ENCODE peak calls at places on chromosomes 2 and 18, in seven cellular contexts. One of them, this sample, is unnamed.

GRCh38 chr2:56770490-56770889 is 586.7 kb downstream of the CCDC85A start:
- DNase-seq in hepatocyte: no peak
- DNase-seq in left lung: no peak
- DNase-seq in fibroblast of lung: no peak
- DNase-seq in heart right ventricle: no peak
- DNase-seq in mucosa of descending colon: no peak
- DNase-seq in left ventricle myocardium inferior: no peak
- DNase-seq in this sample: no peak

GRCh38 chr2:26461601-26462023 is 16.3 kb downstream of the OTOF start:
- DNase-seq in heart right ventricle: no peak
- DNase-seq in hepatocyte: no peak
- DNase-seq in fibroblast of lung: no peak
- DNase-seq in left ventricle myocardium inferior: no peak
- DNase-seq in left lung: no peak
- DNase-seq in mucosa of descending colon: no peak
- DNase-seq in this sample: no peak

GRCh38 chr2:241235859-241236593 is 47.5 kb downstream of the ANO7 start:
- DNase-seq in left lung: peak; percentile 45
- DNase-seq in heart right ventricle: no peak
- DNase-seq in left ventricle myocardium inferior: no peak
- DNase-seq in mucosa of descending colon: no peak
- DNase-seq in hepatocyte: no peak
- DNase-seq in fibroblast of lung: no peak
- DNase-seq in this sample: no peak

GRCh38 chr2:33526132-33526531 is 49.7 kb downstream of the RASGRP3 start:
- DNase-seq in left ventricle myocardium inferior: no peak
- DNase-seq in fibroblast of lung: no peak
- DNase-seq in left lung: no peak
- DNase-seq in mucosa of descending colon: no peak
- DNase-seq in hepatocyte: no peak
- DNase-seq in heart right ventricle: no peak
- DNase-seq in this sample: no peak

GRCh38 chr2:85737481-85737880 is 16.3 kb upstream of the ATOH8 start:
- DNase-seq in mucosa of descending colon: peak; percentile 59
- DNase-seq in fibroblast of lung: peak; percentile 95
- DNase-seq in left ventricle myocardium inferior: peak; percentile 68
- DNase-seq in heart right ventricle: peak; percentile 42
- DNase-seq in hepatocyte: peak; percentile 58
- DNase-seq in left lung: no peak
- DNase-seq in this sample: no peak

GRCh38 chr18:44325903-44326650 is 354.6 kb upstream of the SETBP1 start:
- DNase-seq in heart right ventricle: no peak
- DNase-seq in left ventricle myocardium inferior: peak; percentile 16
- DNase-seq in mucosa of descending colon: peak; percentile 90
- DNase-seq in fibroblast of lung: peak; percentile 86
- DNase-seq in hepatocyte: peak; percentile 79
- DNase-seq in left lung: no peak
- DNase-seq in this sample: peak; percentile 60

GRCh38 chr2:516131-516530 is 161.1 kb downstream of the TMEM18 start:
- DNase-seq in left ventricle myocardium inferior: no peak
- DNase-seq in heart right ventricle: no peak
- DNase-seq in mucosa of descending colon: no peak
- DNase-seq in fibroblast of lung: no peak
- DNase-seq in hepatocyte: no peak
- DNase-seq in left lung: no peak
- DNase-seq in this sample: no peak

GRCh38 chr2:157291018-157291417 is 33.5 kb downstream of the GALNT5 start:
- DNase-seq in left lung: no peak
- DNase-seq in mucosa of descending colon: no peak
- DNase-seq in left ventricle myocardium inferior: no peak
- DNase-seq in heart right ventricle: no peak
- DNase-seq in fibroblast of lung: no peak
- DNase-seq in hepatocyte: no peak
- DNase-seq in this sample: no peak

GRCh38 chr2:165357758-165358157 is 111.7 kb upstream of the CSRNP3 start:
- DNase-seq in fibroblast of lung: peak; percentile 87
- DNase-seq in left ventricle myocardium inferior: no peak
- DNase-seq in heart right ventricle: no peak
- DNase-seq in hepatocyte: peak; percentile 9
- DNase-seq in mucosa of descending colon: no peak
- DNase-seq in left lung: no peak
- DNase-seq in this sample: no peak

GRCh38 chr2:50720695-50721314 is 311.1 kb downstream of the NRXN1 start:
- DNase-seq in fibroblast of lung: no peak
- DNase-seq in hepatocyte: no peak
- DNase-seq in left lung: no peak
- DNase-seq in mucosa of descending colon: no peak
- DNase-seq in left ventricle myocardium inferior: no peak
- DNase-seq in heart right ventricle: no peak
- DNase-seq in this sample: no peak

GRCh38 chr2:58862234-58862633 is 621.1 kb upstream of the FANCL start:
- DNase-seq in hepatocyte: no peak
- DNase-seq in left lung: no peak
- DNase-seq in fibroblast of lung: no peak
- DNase-seq in mucosa of descending colon: no peak
- DNase-seq in left ventricle myocardium inferior: no peak
- DNase-seq in heart right ventricle: no peak
- DNase-seq in this sample: no peak

GRCh38 chr18:24461996-24462395 is 1.6 kb downstream of the HRH4 start:
- DNase-seq in mucosa of descending colon: no peak
- DNase-seq in hepatocyte: no peak
- DNase-seq in heart right ventricle: no peak
- DNase-seq in fibroblast of lung: no peak
- DNase-seq in left ventricle myocardium inferior: no peak
- DNase-seq in left lung: no peak
- DNase-seq in this sample: no peak

GRCh38 chr2:218437969-218438368 is 19.0 kb downstream of the VIL1 start:
- DNase-seq in mucosa of descending colon: no peak
- DNase-seq in fibroblast of lung: no peak
- DNase-seq in left lung: no peak
- DNase-seq in hepatocyte: no peak
- DNase-seq in left ventricle myocardium inferior: no peak
- DNase-seq in heart right ventricle: no peak
- DNase-seq in this sample: no peak

GRCh38 chr18:9506046-9506792 is 30.9 kb downstream of the RALBP1 start:
- DNase-seq in fibroblast of lung: no peak
- DNase-seq in hepatocyte: no peak
- DNase-seq in left ventricle myocardium inferior: no peak
- DNase-seq in mucosa of descending colon: peak; percentile 52
- DNase-seq in heart right ventricle: no peak
- DNase-seq in left lung: no peak
- DNase-seq in this sample: no peak

GRCh38 chr2:4674007-4674406 is 970.6 kb downstream of the DCDC2C start:
- DNase-seq in hepatocyte: no peak
- DNase-seq in heart right ventricle: no peak
- DNase-seq in left lung: peak; percentile 49
- DNase-seq in mucosa of descending colon: no peak
- DNase-seq in fibroblast of lung: no peak
- DNase-seq in left ventricle myocardium inferior: no peak
- DNase-seq in this sample: no peak

GRCh38 chr2:171044416-171044815 is 115.4 kb downstream of the GORASP2 start:
- DNase-seq in fibroblast of lung: no peak
- DNase-seq in left ventricle myocardium inferior: no peak
- DNase-seq in left lung: no peak
- DNase-seq in mucosa of descending colon: no peak
- DNase-seq in heart right ventricle: no peak
- DNase-seq in hepatocyte: no peak
- DNase-seq in this sample: no peak

GRCh38 chr2:171049691-171050090 is 111.0 kb downstream of the TLK1 start:
- DNase-seq in left ventricle myocardium inferior: no peak
- DNase-seq in left lung: no peak
- DNase-seq in heart right ventricle: no peak
- DNase-seq in mucosa of descending colon: no peak
- DNase-seq in hepatocyte: no peak
- DNase-seq in fibroblast of lung: no peak
- DNase-seq in this sample: no peak

GRCh38 chr2:171042253-171042969 is 113.4 kb downstream of the GORASP2 start:
- DNase-seq in left lung: no peak
- DNase-seq in left ventricle myocardium inferior: no peak
- DNase-seq in hepatocyte: no peak
- DNase-seq in heart right ventricle: no peak
- DNase-seq in fibroblast of lung: no peak
- DNase-seq in mucosa of descending colon: no peak
- DNase-seq in this sample: no peak

GRCh38 chr2:171046056-171046560 is 114.6 kb downstream of the TLK1 start:
- DNase-seq in mucosa of descending colon: no peak
- DNase-seq in left ventricle myocardium inferior: no peak
- DNase-seq in hepatocyte: no peak
- DNase-seq in fibroblast of lung: peak; percentile 42
- DNase-seq in left lung: no peak
- DNase-seq in heart right ventricle: no peak
- DNase-seq in this sample: no peak
- H3K36me3 ChIP-seq in mucosa of descending colon: no peaks in the 10 kb centered on the region
- H3K36me3 ChIP-seq in left ventricle myocardium inferior: peaks cover 74% of the 10 kb centered on the region
- H3K36me3 ChIP-seq in hepatocyte: peaks cover 8% of the 10 kb centered on the region
- H3K36me3 ChIP-seq in fibroblast of lung: no peaks in the 10 kb centered on the region
- H3K36me3 ChIP-seq in left lung: peaks cover 3% of the 10 kb centered on the region
- H3K36me3 ChIP-seq in heart right ventricle: peaks cover 96% of the 10 kb centered on the region
- H3K36me3 ChIP-seq in this sample: no peaks in the 10 kb centered on the region

DNA sequence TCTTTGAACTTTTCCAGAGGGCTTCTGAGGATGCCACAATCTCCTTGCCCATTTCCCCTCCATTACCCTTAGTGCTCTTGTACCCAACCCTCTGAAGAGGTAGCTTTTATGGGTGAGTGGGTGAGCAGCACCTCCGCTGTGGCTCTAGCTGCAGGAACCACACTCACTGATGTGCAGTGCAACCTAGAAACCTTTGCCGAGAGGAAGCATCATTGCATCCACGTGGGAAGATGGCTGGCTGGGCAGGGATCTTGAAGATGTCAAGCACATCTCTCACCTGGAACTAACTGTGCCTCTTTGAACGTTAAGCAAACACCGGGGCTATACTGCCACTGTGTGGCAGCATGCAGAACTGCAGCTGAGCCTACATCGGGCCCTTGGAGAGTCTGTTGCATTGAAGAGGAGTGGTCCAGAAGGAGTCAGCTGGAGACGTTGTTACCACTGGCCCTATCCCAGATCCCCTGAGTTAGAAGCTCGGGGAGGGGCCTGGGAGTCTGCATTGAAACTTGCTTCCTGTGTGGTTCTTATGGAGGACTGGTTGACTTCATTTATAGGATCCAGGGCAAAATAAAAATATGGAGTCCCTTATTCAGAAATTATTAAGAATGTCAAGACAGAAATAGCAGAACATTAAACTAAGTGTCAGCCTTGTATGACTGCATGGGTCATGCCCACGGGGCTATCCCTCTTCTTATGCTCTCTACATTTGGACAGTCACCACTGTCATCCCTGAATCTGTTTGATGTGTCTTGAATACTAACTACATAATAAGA is 28.7 kb downstream of the IGFBP5 start:
- DNase-seq in hepatocyte: peak; percentile 85
- DNase-seq in left ventricle myocardium inferior: no peak
- DNase-seq in left lung: no peak
- DNase-seq in heart right ventricle: peak; percentile 65
- DNase-seq in mucosa of descending colon: peak; percentile 83
- DNase-seq in fibroblast of lung: peak; percentile 72
- DNase-seq in this sample: peak; percentile 53
- H3K4me1 ChIP-seq in hepatocyte: peaks cover 17% of the 10 kb centered on the region
- H3K4me1 ChIP-seq in left ventricle myocardium inferior: peaks cover 23% of the 10 kb centered on the region
- H3K4me1 ChIP-seq in left lung: peaks cover 3% of the 10 kb centered on the region
- H3K4me1 ChIP-seq in heart right ventricle: peaks cover 20% of the 10 kb centered on the region
- H3K4me1 ChIP-seq in mucosa of descending colon: peaks cover 6% of the 10 kb centered on the region
- H3K4me1 ChIP-seq in fibroblast of lung: no peaks in the 10 kb centered on the region
- H3K4me1 ChIP-seq in this sample: peaks cover 27% of the 10 kb centered on the region

GRCh38 chr2:231807020-231807419 is 20.8 kb downstream of the COPS7B start:
- DNase-seq in fibroblast of lung: no peak
- DNase-seq in left ventricle myocardium inferior: no peak
- DNase-seq in heart right ventricle: no peak
- DNase-seq in mucosa of descending colon: no peak
- DNase-seq in left lung: no peak
- DNase-seq in hepatocyte: no peak
- DNase-seq in this sample: no peak

GRCh38 chr2:231816327-231817026 is 30.2 kb downstream of the COPS7B start:
- DNase-seq in left lung: no peak
- DNase-seq in fibroblast of lung: no peak
- DNase-seq in left ventricle myocardium inferior: no peak
- DNase-seq in mucosa of descending colon: peak; percentile 10
- DNase-seq in hepatocyte: no peak
- DNase-seq in heart right ventricle: no peak
- DNase-seq in this sample: no peak

DNA sequence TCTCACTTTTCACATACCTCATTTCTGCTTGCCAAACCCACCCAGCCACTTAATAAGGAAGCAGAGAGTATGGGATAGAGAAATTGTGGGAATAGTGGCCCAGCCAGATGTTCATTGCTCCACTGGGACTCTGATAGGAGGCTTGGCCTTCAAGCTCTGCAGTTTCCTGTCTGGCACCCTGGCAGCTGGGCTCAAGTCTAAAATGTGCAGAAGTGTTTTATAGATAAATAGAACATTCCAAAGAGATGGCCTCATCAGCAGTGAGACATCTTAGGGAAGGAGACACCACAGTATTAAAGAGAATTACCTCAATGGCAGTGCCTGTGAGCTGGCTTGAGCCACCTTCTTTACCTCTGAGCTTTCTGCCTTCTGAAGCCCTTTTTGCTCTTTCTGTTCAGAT is 24.7 kb downstream of the COPS7B start:
- DNase-seq in left ventricle myocardium inferior: no peak
- DNase-seq in hepatocyte: peak; percentile 15
- DNase-seq in left lung: no peak
- DNase-seq in mucosa of descending colon: no peak
- DNase-seq in heart right ventricle: no peak
- DNase-seq in fibroblast of lung: peak; percentile 55
- DNase-seq in this sample: no peak
- H3K36me3 ChIP-seq in left ventricle myocardium inferior: peaks cover 68% of the 10 kb centered on the region
- H3K36me3 ChIP-seq in hepatocyte: no peaks in the 10 kb centered on the region
- H3K36me3 ChIP-seq in left lung: no peaks in the 10 kb centered on the region
- H3K36me3 ChIP-seq in mucosa of descending colon: peaks cover 5% of the 10 kb centered on the region
- H3K36me3 ChIP-seq in heart right ventricle: peaks cover 69% of the 10 kb centered on the region
- H3K36me3 ChIP-seq in fibroblast of lung: peaks cover 8% of the 10 kb centered on the region
- H3K36me3 ChIP-seq in this sample: no peaks in the 10 kb centered on the region

GRCh38 chr2:239337877-239338484 is 62.8 kb downstream of the HDAC4 start:
- DNase-seq in fibroblast of lung: no peak
- DNase-seq in left lung: no peak
- DNase-seq in left ventricle myocardium inferior: no peak
- DNase-seq in mucosa of descending colon: peak; percentile 61
- DNase-seq in hepatocyte: no peak
- DNase-seq in heart right ventricle: no peak
- DNase-seq in this sample: no peak
- H3K4me1 ChIP-seq in fibroblast of lung: peaks cover 6% of the 10 kb centered on the region
- H3K4me1 ChIP-seq in left lung: no peaks in the 10 kb centered on the region
- H3K4me1 ChIP-seq in left ventricle myocardium inferior: peaks cover 36% of the 10 kb centered on the region
- H3K4me1 ChIP-seq in mucosa of descending colon: peaks cover 13% of the 10 kb centered on the region
- H3K4me1 ChIP-seq in hepatocyte: no peaks in the 10 kb centered on the region
- H3K4me1 ChIP-seq in heart right ventricle: peaks cover 21% of the 10 kb centered on the region
- H3K4me1 ChIP-seq in this sample: no peaks in the 10 kb centered on the region

GRCh38 chr18:21858544-21858943 is 118.0 kb downstream of the MIB1 start:
- DNase-seq in fibroblast of lung: no peak
- DNase-seq in left ventricle myocardium inferior: no peak
- DNase-seq in hepatocyte: no peak
- DNase-seq in left lung: no peak
- DNase-seq in heart right ventricle: no peak
- DNase-seq in mucosa of descending colon: no peak
- DNase-seq in this sample: no peak
- H3K36me3 ChIP-seq in fibroblast of lung: peaks cover 2% of the 10 kb centered on the region
- H3K36me3 ChIP-seq in left ventricle myocardium inferior: peaks cover 57% of the 10 kb centered on the region
- H3K36me3 ChIP-seq in hepatocyte: no peaks in the 10 kb centered on the region
- H3K36me3 ChIP-seq in left lung: peaks cover 4% of the 10 kb centered on the region
- H3K36me3 ChIP-seq in heart right ventricle: peaks cover 93% of the 10 kb centered on the region
- H3K36me3 ChIP-seq in mucosa of descending colon: no peaks in the 10 kb centered on the region
- H3K36me3 ChIP-seq in this sample: peaks cover 16% of the 10 kb centered on the region

GRCh38 chr2:72143441-72144356 is 4.0 kb downstream of the CYP26B1 start:
- DNase-seq in mucosa of descending colon: peak; percentile 25
- DNase-seq in left ventricle myocardium inferior: peak; percentile 33
- DNase-seq in heart right ventricle: no peak
- DNase-seq in left lung: no peak
- DNase-seq in fibroblast of lung: no peak
- DNase-seq in hepatocyte: no peak
- DNase-seq in this sample: no peak
- H3K4me1 ChIP-seq in mucosa of descending colon: peaks cover 61% of the 10 kb centered on the region
- H3K4me1 ChIP-seq in left ventricle myocardium inferior: peaks cover 70% of the 10 kb centered on the region
- H3K4me1 ChIP-seq in heart right ventricle: peaks cover 45% of the 10 kb centered on the region
- H3K4me1 ChIP-seq in left lung: peaks cover 30% of the 10 kb centered on the region
- H3K4me1 ChIP-seq in fibroblast of lung: peaks cover 2% of the 10 kb centered on the region
- H3K4me1 ChIP-seq in hepatocyte: peaks cover 41% of the 10 kb centered on the region
- H3K4me1 ChIP-seq in this sample: peaks cover 12% of the 10 kb centered on the region

This sample was measured in pancreas.